ENCODE peak calls at places on chromosome 10, in nine cellular contexts. M is IMR-90; X is GM19239; L is amygdala; S is stimulated activated CD4-positive, alpha-beta T cell treated with anti-CD3 and anti-CD28 coated beads, Interleukin-2, amount 100 ng/mL, for 24 hours; G is Ammon's horn; H is WTC11; I is RPMI8226; R is transverse colon. Z is an unnamed sample.

GRCh38 chr10:116796910-116797513 is 52.3 kb upstream of the ENO4 start:
- DNase-seq in M (peak; percentile 61), X (peak; percentile 62), L (peak; percentile 78), S (peak; percentile 78), G (peak; percentile 78), H (peak; percentile 86), I (peak; percentile 73), R (peak; percentile 76), Z (no peak)

GRCh38 chr10:60353519-60354258 is 36.0 kb downstream of the ANK3 start:
- DNase-seq in M (peak; percentile 29), X (no peak), L (peak; percentile 70), S (no peak), G (peak; percentile 90), H (no peak), I (no peak), R (no peak), Z (no peak)

GRCh38 chr10:25696013-25696708 is 237.9 kb upstream of the MYO3A start:
- DNase-seq in M (no peak), X (no peak), L (no peak), S (no peak), G (no peak), H (peak; percentile 15), I (no peak), R (no peak), Z (no peak)

GRCh38 chr10:74913321-74913980 is 87.1 kb downstream of the KAT6B start:
- DNase-seq in M (no peak), X (no peak), L (no peak), S (no peak), G (no peak), H (no peak), I (no peak), R (no peak), Z (no peak)

GRCh38 chr10:53269482-53269881 is 496.9 kb upstream of the MBL2 start:
- DNase-seq in M (no peak), X (no peak), L (no peak), S (no peak), G (no peak), H (no peak), I (no peak), R (no peak), Z (no peak)

GRCh38 chr10:61765176-61766087 is 102.7 kb downstream of the CABCOCO1 start:
- DNase-seq in M (no peak), X (no peak), L (no peak), S (no peak), G (no peak), H (no peak), I (no peak), R (no peak), Z (no peak)

GRCh38 chr10:17273403-17273802 is 45.4 kb downstream of the VIM start:
- DNase-seq in M (peak; percentile 80), X (no peak), L (no peak), S (no peak), G (no peak), H (no peak), I (no peak), R (no peak), Z (no peak)

GRCh38 chr10:14414901-14415300 is 84.2 kb upstream of the FRMD4A start:
- DNase-seq in M (peak; percentile 85), X (no peak), L (no peak), S (no peak), G (peak; percentile 23), H (no peak), I (no peak), R (no peak), Z (no peak)

GRCh38 chr10:58557714-58558113 is 45.0 kb downstream of the BICC1 start:
- DNase-seq in M (no peak), X (no peak), L (no peak), S (no peak), G (no peak), H (no peak), I (no peak), R (no peak), Z (no peak)

GRCh38 chr10:80411267-80411668 is 2.9 kb downstream of the PRXL2A start:
- DNase-seq in M (no peak), X (no peak), L (no peak), S (no peak), G (peak; percentile 21), H (no peak), I (no peak), R (peak; percentile 26), Z (no peak)

GRCh38 chr10:97427571-97428179 is 1.7 kb downstream of the PGAM1 start:
- DNase-seq in M (peak; percentile 36), X (no peak), L (no peak), S (peak; percentile 49), G (no peak), H (peak; percentile 68), I (no peak), R (peak; percentile 80), Z (no peak)

GRCh38 chr10:132107947-132108877 is 42.5 kb downstream of the JAKMIP3 start:
- DNase-seq in M (no peak), X (no peak), L (no peak), S (no peak), G (no peak), H (no peak), I (no peak), R (no peak), Z (no peak)